ENCODE peak calls at places on chromosomes 12 and 14, in four cellular contexts. One of them, this sample, is unnamed.

GRCh38 chr12:6380141-6381121 is 3.5 kb upstream of the LTBR start:
- DNase-seq in NCI-H1092 treated with DMSO at 0.1 percent for 48 hours: no peak
- DNase-seq in mammary epithelial cell: peak; percentile 25
- DNase-seq in hepatocyte: no peak
- DNase-seq in this sample: no peak

GRCh38 chr14:48970995-48971394 is 615.2 kb downstream of the RPS29 start:
- DNase-seq in hepatocyte: no peak
- DNase-seq in mammary epithelial cell: no peak
- DNase-seq in NCI-H1092 treated with DMSO at 0.1 percent for 48 hours: no peak
- DNase-seq in this sample: no peak

GRCh38 chr14:69720912-69721311 is 46.0 kb upstream of the SRSF5 start:
- DNase-seq in hepatocyte: no peak
- DNase-seq in mammary epithelial cell: no peak
- DNase-seq in NCI-H1092 treated with DMSO at 0.1 percent for 48 hours: no peak
- DNase-seq in this sample: no peak

GRCh38 chr12:49232940-49233841 is 31.7 kb upstream of the TUBA1C start:
- DNase-seq in hepatocyte: peak; percentile 68
- DNase-seq in mammary epithelial cell: no peak
- DNase-seq in NCI-H1092 treated with DMSO at 0.1 percent for 48 hours: peak; percentile 78
- DNase-seq in this sample: no peak

GRCh38 chr14:101114726-101115481 is 211.4 kb upstream of the RTL1 start:
- DNase-seq in NCI-H1092 treated with DMSO at 0.1 percent for 48 hours: no peak
- DNase-seq in hepatocyte: no peak
- DNase-seq in mammary epithelial cell: no peak
- DNase-seq in this sample: no peak

GRCh38 chr12:52248541-52249035 is 15.5 kb downstream of the KRT7 start:
- DNase-seq in NCI-H1092 treated with DMSO at 0.1 percent for 48 hours: no peak
- DNase-seq in hepatocyte: no peak
- DNase-seq in mammary epithelial cell: no peak
- DNase-seq in this sample: no peak

GRCh38 chr12:120854804-120855203 is 49.4 kb downstream of the SPPL3 start:
- DNase-seq in mammary epithelial cell: no peak
- DNase-seq in NCI-H1092 treated with DMSO at 0.1 percent for 48 hours: no peak
- DNase-seq in hepatocyte: no peak
- DNase-seq in this sample: no peak

GRCh38 chr14:62126885-62127478 is 364.8 kb downstream of the SNAPC1 start:
- DNase-seq in mammary epithelial cell: peak; percentile 43
- DNase-seq in NCI-H1092 treated with DMSO at 0.1 percent for 48 hours: peak; percentile 82
- DNase-seq in hepatocyte: peak; percentile 61
- DNase-seq in this sample: no peak

GRCh38 chr14:100140452-100141132 is 18.9 kb downstream of the DEGS2 start:
- DNase-seq in hepatocyte: peak; percentile 81
- DNase-seq in NCI-H1092 treated with DMSO at 0.1 percent for 48 hours: peak; percentile 14
- DNase-seq in mammary epithelial cell: no peak
- DNase-seq in this sample: no peak

GRCh38 chr14:72845675-72846074 is 48.2 kb downstream of the DPF3 start:
- DNase-seq in hepatocyte: no peak
- DNase-seq in NCI-H1092 treated with DMSO at 0.1 percent for 48 hours: no peak
- DNase-seq in mammary epithelial cell: no peak
- DNase-seq in this sample: no peak